ENCODE peak calls at places on chromosomes 4 and X, in ten cellular contexts. N, T, O, C, W, G, M, X, J and Q are unnamed samples.

GRCh38 chrX:50812995-50813842 is 775 bp downstream of the SHROOM4 start:
- DNase-seq in G (peak; percentile 43), T (peak; percentile 39), N (peak; percentile 42), W (no peak), J (peak; percentile 30), X (peak; percentile 22), M (peak; percentile 25), C (peak; percentile 69), O (peak; percentile 35), Q (no peak)

GRCh38 chr4:2220016-2220620 is 21.8 kb downstream of the HAUS3 start:
- DNase-seq in G (peak; percentile 89), C (peak; percentile 77), J (peak; percentile 53), T (peak; percentile 91), O (peak; percentile 78), X (peak; percentile 68), M (peak; percentile 75), W (peak; percentile 73), N (peak; percentile 79), Q (peak; percentile 54)

GRCh38 chrX:125628435-125628834 is 308.8 kb downstream of the TEX13C start:
- DNase-seq in W (no peak), X (no peak), N (no peak), M (no peak), G (no peak), O (no peak), T (peak; percentile 44), J (no peak), C (no peak), Q (no peak)

GRCh38 chr4:54254915-54255246 is 25.8 kb downstream of the PDGFRA start:
- DNase-seq in C (no peak), W (no peak), T (no peak), N (no peak), O (no peak), M (no peak), X (no peak), J (no peak), G (no peak), Q (no peak)

GRCh38 chr4:150038335-150039076 is 39.7 kb upstream of the DCLK2 start:
- DNase-seq in C (no peak), J (no peak), X (no peak), O (no peak), G (no peak), N (no peak), T (no peak), M (no peak), W (no peak), Q (no peak)

GRCh38 chr4:8188085-8188484 is 11.0 kb upstream of the SH3TC1 start:
- DNase-seq in O (no peak), G (no peak), C (no peak), W (no peak), J (no peak), N (no peak), X (no peak), T (no peak), M (no peak), Q (peak; percentile 65)

GRCh38 chrX:14030248-14030592 is 528 bp upstream of the GEMIN8 start:
- DNase-seq in J (no peak), W (no peak), T (no peak), G (no peak), C (no peak), O (no peak), X (no peak), N (no peak), M (no peak), Q (peak; percentile 44)

GRCh38 chrX:259692-260355 is 21.4 kb upstream of the PLCXD1 start:
- DNase-seq in J (no peak), W (no peak), O (no peak), N (no peak), T (peak; percentile 56), X (no peak), M (no peak), G (no peak), C (peak; percentile 56), Q (no peak)

GRCh38 chrX:109684136-109684535 is 48.9 kb downstream of the ACSL4 start:
- DNase-seq in C (no peak), X (no peak), T (no peak), W (no peak), M (no peak), J (no peak), O (no peak), N (no peak), G (no peak), Q (peak; percentile 26)

GRCh38 chr4:82705169-82705568 is 93.4 kb downstream of the SCD5 start:
- DNase-seq in G (no peak), O (no peak), X (no peak), N (no peak), M (no peak), W (no peak), J (no peak), T (no peak), C (no peak), Q (no peak)

GRCh38 chr4:181008164-181008563 is 1235.0 kb upstream of the TENM3 start:
- DNase-seq in C (no peak), J (no peak), N (no peak), W (no peak), M (no peak), T (no peak), O (no peak), G (no peak), X (no peak), Q (no peak)

GRCh38 chrX:108224218-108224617 is 132.6 kb downstream of the ATG4A start:
- DNase-seq in T (no peak), O (no peak), J (no peak), G (no peak), W (no peak), N (peak; percentile 38), C (no peak), X (no peak), M (no peak), Q (no peak)

GRCh38 chrX:108225456-108225730 is 133.8 kb downstream of the ATG4A start:
- DNase-seq in O (no peak), T (no peak), M (no peak), J (no peak), G (no peak), C (no peak), W (no peak), X (no peak), N (no peak), Q (peak; percentile 46)

GRCh38 chrX:108221481-108221880 is 129.9 kb downstream of the ATG4A start:
- DNase-seq in O (no peak), G (no peak), T (no peak), M (no peak), W (no peak), C (no peak), X (no peak), N (no peak), J (no peak), Q (no peak)

GRCh38 chrX:108223606-108224005 is 132.0 kb downstream of the ATG4A start:
- DNase-seq in W (no peak), T (no peak), M (no peak), G (no peak), O (no peak), C (no peak), N (peak; percentile 34), J (no peak), X (no peak), Q (no peak)

GRCh38 chrX:108224727-108225455 is 133.3 kb downstream of the ATG4A start:
- DNase-seq in C (no peak), W (peak; percentile 7), N (peak; percentile 26), J (no peak), M (no peak), O (no peak), T (peak; percentile 72), G (peak; percentile 73), X (no peak), Q (peak; percentile 30)
- TF ChIP-seq CTCF in C (peak; percentile 39), W (peak; percentile 85), N (peak; percentile 12), J (peak; percentile 52), M (peak; percentile 46), O (peak; percentile 37), T (peak; percentile 77), G (peak; percentile 48), X (peak; percentile 24), Q (peak; percentile 33)

GRCh38 chrX:154408659-154409221 is 314 bp downstream of the DNASE1L1 start:
- DNase-seq in O (no peak), M (no peak), J (no peak), N (no peak), X (no peak), T (no peak), W (no peak), G (no peak), C (no peak), Q (no peak)
- H3K4me3 ChIP-seq in O (no peak overlapping the region), M (no peak overlapping the region), J (peak overlapping the region; percentile 69), N (no peak overlapping the region), X (peak overlapping the region; percentile 46), T (peak overlapping the region; percentile 44), W (peak overlapping the region; percentile 59), G (no peak overlapping the region), C (peak overlapping the region; percentile 20), Q (peak overlapping the region; percentile 40)

GRCh38 chr4:3499710-3500109 is 32.5 kb downstream of the LRPAP1 start:
- DNase-seq in G (no peak), O (no peak), W (no peak), N (no peak), M (no peak), J (no peak), T (no peak), X (no peak), C (no peak), Q (no peak)

GRCh38 chr4:3500634-3501101 is 31.6 kb downstream of the LRPAP1 start:
- DNase-seq in J (no peak), N (no peak), G (no peak), O (no peak), T (no peak), X (no peak), M (no peak), W (no peak), C (no peak), Q (no peak)

GRCh38 chr4:3498901-3499510 is 33.2 kb downstream of the LRPAP1 start:
- DNase-seq in O (no peak), G (no peak), W (no peak), N (no peak), T (no peak), J (no peak), X (no peak), M (no peak), C (no peak), Q (no peak)

GRCh38 chr4:3501126-3501824 is 30.9 kb downstream of the LRPAP1 start:
- DNase-seq in W (no peak), J (no peak), O (no peak), X (no peak), T (no peak), C (no peak), M (no peak), N (no peak), G (no peak), Q (no peak)

DNA sequence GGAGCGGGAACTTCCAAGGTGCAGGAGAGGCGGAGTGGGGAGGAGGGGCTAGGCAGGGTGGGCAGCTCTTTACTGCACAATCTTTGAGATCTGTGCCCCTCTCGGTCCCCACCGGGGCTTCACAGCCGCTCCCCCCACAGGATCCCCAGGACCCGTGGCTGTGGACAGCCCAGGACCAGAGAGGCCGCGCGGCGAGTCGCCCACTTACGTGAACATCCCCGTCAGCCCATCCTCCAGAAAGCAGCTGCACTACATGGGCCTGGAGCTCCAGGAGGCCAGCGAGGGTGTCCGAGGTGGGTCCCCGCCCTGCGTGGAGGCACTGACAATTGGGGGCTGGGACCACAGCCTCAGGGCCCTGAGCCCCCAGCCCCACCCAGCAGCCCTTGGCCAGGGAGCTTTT is 32.1 kb downstream of the LRPAP1 start:
- DNase-seq in M (no peak), W (no peak), J (no peak), X (no peak), T (no peak), O (no peak), N (no peak), G (no peak), C (no peak), Q (no peak)
- H3K27me3 ChIP-seq in M (peaks cover 15% of the 10 kb centered on the region), W (no peaks in the 10 kb centered on the region), J (no peaks in the 10 kb centered on the region), X (no peaks in the 10 kb centered on the region), T (peaks cover 29% of the 10 kb centered on the region), O (no peaks in the 10 kb centered on the region), N (no peaks in the 10 kb centered on the region), G (no peaks in the 10 kb centered on the region), C (peaks cover 12% of the 10 kb centered on the region), Q (no peaks in the 10 kb centered on the region)

GRCh38 chrX:68090266-68090665 is 343.0 kb downstream of the OPHN1 start:
- DNase-seq in J (no peak), C (no peak), T (peak; percentile 16), M (no peak), G (no peak), O (no peak), N (no peak), X (no peak), W (no peak), Q (no peak)
- TF ChIP-seq CTCF in J (peak; percentile 11), C (no peak), T (peak; percentile 50), M (no peak), G (no peak), O (no peak), N (no peak), X (no peak), W (no peak), Q (no peak)